ENCODE peak calls at places on chromosomes 3 and 15, in five cellular contexts. One of them, this sample, is unnamed.
A peak's percentile ranks its signal among the peaks of the same experiment; 100 is the strongest.

GRCh38 chr15:62931650-62932049 is 110.9 kb upstream of the TPM1 start:
- DNase-seq in effector CD4-positive, alpha-beta T cell: no peak
- DNase-seq in NCI-H1092 treated with DMSO at 0.1 percent for 48 hours: no peak
- DNase-seq in NCI-H345: no peak
- DNase-seq in MCF 10A: no peak
- DNase-seq in this sample: no peak

GRCh38 chr15:41231536-41231935 is 468 bp downstream of the CHP1 start:
- DNase-seq in effector CD4-positive, alpha-beta T cell: no peak
- DNase-seq in NCI-H1092 treated with DMSO at 0.1 percent for 48 hours: no peak
- DNase-seq in NCI-H345: no peak
- DNase-seq in MCF 10A: no peak
- DNase-seq in this sample: no peak

GRCh38 chr3:20055020-20055775 is 15.0 kb downstream of the KAT2B start:
- DNase-seq in effector CD4-positive, alpha-beta T cell: no peak
- DNase-seq in NCI-H1092 treated with DMSO at 0.1 percent for 48 hours: no peak
- DNase-seq in NCI-H345: no peak
- DNase-seq in MCF 10A: no peak
- DNase-seq in this sample: no peak

GRCh38 chr15:38877471-38877870 is 312.9 kb upstream of the RASGRP1 start:
- DNase-seq in effector CD4-positive, alpha-beta T cell: no peak
- DNase-seq in NCI-H1092 treated with DMSO at 0.1 percent for 48 hours: no peak
- DNase-seq in NCI-H345: no peak
- DNase-seq in MCF 10A: no peak
- DNase-seq in this sample: no peak

GRCh38 chr3:108024146-108024836 is 66.5 kb downstream of the CD47 start:
- DNase-seq in effector CD4-positive, alpha-beta T cell: no peak
- DNase-seq in NCI-H1092 treated with DMSO at 0.1 percent for 48 hours: no peak
- DNase-seq in NCI-H345: no peak
- DNase-seq in MCF 10A: no peak
- DNase-seq in this sample: no peak

GRCh38 chr3:33385423-33385822 is 54.8 kb downstream of the UBP1 start:
- DNase-seq in effector CD4-positive, alpha-beta T cell: no peak
- DNase-seq in NCI-H1092 treated with DMSO at 0.1 percent for 48 hours: no peak
- DNase-seq in NCI-H345: no peak
- DNase-seq in MCF 10A: no peak
- DNase-seq in this sample: no peak

GRCh38 chr3:70811880-70812279 is 499.4 kb upstream of the MDFIC2 start:
- DNase-seq in effector CD4-positive, alpha-beta T cell: no peak
- DNase-seq in NCI-H1092 treated with DMSO at 0.1 percent for 48 hours: no peak
- DNase-seq in NCI-H345: no peak
- DNase-seq in MCF 10A: peak; percentile 11
- DNase-seq in this sample: no peak

GRCh38 chr3:115428825-115429224 is 194.5 kb upstream of the GAP43 start:
- DNase-seq in effector CD4-positive, alpha-beta T cell: no peak
- DNase-seq in NCI-H1092 treated with DMSO at 0.1 percent for 48 hours: no peak
- DNase-seq in NCI-H345: no peak
- DNase-seq in MCF 10A: no peak
- DNase-seq in this sample: no peak

GRCh38 chr3:157201648-157202278 is 41.8 kb upstream of the CCNL1 start:
- DNase-seq in effector CD4-positive, alpha-beta T cell: no peak
- DNase-seq in NCI-H1092 treated with DMSO at 0.1 percent for 48 hours: peak; percentile 5
- DNase-seq in NCI-H345: peak; percentile 1
- DNase-seq in MCF 10A: peak; percentile 52
- DNase-seq in this sample: peak; percentile 56

GRCh38 chr3:190902292-190902691 is 39.8 kb upstream of the GMNC start:
- DNase-seq in effector CD4-positive, alpha-beta T cell: no peak
- DNase-seq in NCI-H1092 treated with DMSO at 0.1 percent for 48 hours: no peak
- DNase-seq in NCI-H345: no peak
- DNase-seq in MCF 10A: peak; percentile 33
- DNase-seq in this sample: no peak

GRCh38 chr3:155744626-155745324 is at the start of gene PLCH1:
- DNase-seq in effector CD4-positive, alpha-beta T cell: peak; percentile 17
- DNase-seq in NCI-H1092 treated with DMSO at 0.1 percent for 48 hours: peak; percentile 55
- DNase-seq in NCI-H345: peak; percentile 68
- DNase-seq in MCF 10A: peak; percentile 73
- DNase-seq in this sample: peak; percentile 89

GRCh38 chr3:153897025-153897723 is 224.0 kb upstream of the ARHGEF26 start:
- DNase-seq in effector CD4-positive, alpha-beta T cell: no peak
- DNase-seq in NCI-H1092 treated with DMSO at 0.1 percent for 48 hours: no peak
- DNase-seq in NCI-H345: no peak
- DNase-seq in MCF 10A: no peak
- DNase-seq in this sample: no peak

GRCh38 chr3:21562225-21562624 is 188.8 kb downstream of the ZNF385D start:
- DNase-seq in effector CD4-positive, alpha-beta T cell: no peak
- DNase-seq in NCI-H1092 treated with DMSO at 0.1 percent for 48 hours: no peak
- DNase-seq in NCI-H345: no peak
- DNase-seq in MCF 10A: no peak
- DNase-seq in this sample: no peak

GRCh38 chr3:45666729-45667440 is 22.3 kb upstream of the SACM1L start:
- DNase-seq in effector CD4-positive, alpha-beta T cell: no peak
- DNase-seq in NCI-H1092 treated with DMSO at 0.1 percent for 48 hours: no peak
- DNase-seq in NCI-H345: no peak
- DNase-seq in MCF 10A: no peak
- DNase-seq in this sample: no peak

GRCh38 chr3:135197246-135197645 is 402.2 kb downstream of the EPHB1 start:
- DNase-seq in effector CD4-positive, alpha-beta T cell: no peak
- DNase-seq in NCI-H1092 treated with DMSO at 0.1 percent for 48 hours: no peak
- DNase-seq in NCI-H345: no peak
- DNase-seq in MCF 10A: no peak
- DNase-seq in this sample: no peak